ENCODE peak calls at places on chromosomes 4 and X, in four cellular contexts. K is K562, Y is WTC11, Q is HepG2. J is an unnamed sample.

GRCh38 chr4:2735869-2736268 is 20.3 kb downstream of the TNIP2 start:
- DNase-seq in K (no peak), Y (no peak), Q (no peak), J (no peak)

GRCh38 chr4:122772311-122772710 is 39.8 kb downstream of the BBS12 start:
- DNase-seq in K (no peak), Y (no peak), Q (no peak), J (no peak)

GRCh38 chr4:113355550-113356371 is 306.3 kb downstream of the ANK2 start:
- DNase-seq in K (peak), Y (no peak), Q (no peak), J (peak)

GRCh38 chr4:534576-535151 is 35.7 kb downstream of the PIGG start:
- DNase-seq in K (no peak), Y (no peak), Q (no peak), J (no peak)

GRCh38 chrX:115367455-115367854 is 77.9 kb downstream of the LUZP4 start:
- DNase-seq in K (no peak), Y (no peak), Q (no peak), J (no peak)

GRCh38 chrX:153871946-153872878 is 13.8 kb downstream of the L1CAM start:
- DNase-seq in K (no peak), Y (no peak), Q (no peak), J (no peak)

GRCh38 chr4:105471566-105472176 is 2.2 kb downstream of the PPA2 start:
- DNase-seq in K (peak), Y (peak), Q (peak), J (peak)

GRCh38 chr4:83360018-83360417 is 25.4 kb upstream of the HPSE start:
- DNase-seq in K (no peak), Y (no peak), Q (no peak), J (no peak)

GRCh38 chr4:40744218-40744617 is 5.5 kb upstream of the NSUN7 start:
- DNase-seq in K (no peak), Y (no peak), Q (no peak), J (no peak)

GRCh38 chr4:7546152-7546808 is 111.5 kb upstream of the PSAPL1 start:
- DNase-seq in K (no peak), Y (no peak), Q (no peak), J (no peak)

GRCh38 chr4:152348670-152349069 is 187.2 kb downstream of the FBXW7 start:
- DNase-seq in K (no peak), Y (no peak), Q (no peak), J (no peak)

GRCh38 chrX:10109695-10110094 is 47.1 kb upstream of the CLCN4 start:
- DNase-seq in K (no peak), Y (no peak), Q (no peak), J (no peak)

GRCh38 chrX:107716045-107716684 is 59.4 kb downstream of the TSC22D3 start:
- DNase-seq in K (no peak), Y (peak), Q (no peak), J (no peak)

GRCh38 chrX:46140272-46140671 is 404.9 kb downstream of the ZNF674 start:
- DNase-seq in K (no peak), Y (no peak), Q (no peak), J (no peak)

GRCh38 chr4:80420638-80421037 is 85.1 kb downstream of the CFAP299 start:
- DNase-seq in K (no peak), Y (no peak), Q (no peak), J (no peak)

GRCh38 chr4:54077812-54078211 is 13.4 kb upstream of the CHIC2 start:
- DNase-seq in K (no peak), Y (no peak), Q (no peak), J (no peak)

GRCh38 chrX:132694331-132694823 is 205.5 kb upstream of the MBNL3 start:
- DNase-seq in K (no peak), Y (no peak), Q (no peak), J (no peak)

GRCh38 chr4:74258949-74259348 is 49.3 kb upstream of the EPGN start:
- DNase-seq in K (peak), Y (no peak), Q (no peak), J (no peak)

GRCh38 chrX:77446029-77446585 is 1.1 kb upstream of the FGF16 start:
- DNase-seq in K (no peak), Y (peak), Q (no peak), J (no peak)

GRCh38 chr4:106659386-106659785 is 290.8 kb upstream of the GIMD1 start:
- DNase-seq in K (no peak), Y (no peak), Q (no peak), J (no peak)

GRCh38 chr4:30854566-30854965 is 134.4 kb downstream of the PCDH7 start:
- DNase-seq in K (no peak), Y (no peak), Q (no peak), J (no peak)

GRCh38 chrX:15849555-15849954 is 5.1 kb downstream of the AP1S2 start:
- DNase-seq in K (peak), Y (no peak), Q (no peak), J (no peak)

GRCh38 chr4:99082192-99082591 is 6.4 kb downstream of the ADH5 start:
- DNase-seq in K (no peak), Y (no peak), Q (no peak), J (no peak)

GRCh38 chr4:142365386-142365785 is 480.7 kb downstream of the INPP4B start:
- DNase-seq in K (no peak), Y (no peak), Q (no peak), J (no peak)

GRCh38 chrX:74450803-74451449 is 29.6 kb downstream of the SLC16A2 start:
- DNase-seq in K (no peak), Y (no peak), Q (no peak), J (no peak)

GRCh38 chr4:137685357-137685756 is 153.1 kb upstream of the PCDH18 start:
- DNase-seq in K (no peak), Y (no peak), Q (no peak), J (no peak)

DNA sequence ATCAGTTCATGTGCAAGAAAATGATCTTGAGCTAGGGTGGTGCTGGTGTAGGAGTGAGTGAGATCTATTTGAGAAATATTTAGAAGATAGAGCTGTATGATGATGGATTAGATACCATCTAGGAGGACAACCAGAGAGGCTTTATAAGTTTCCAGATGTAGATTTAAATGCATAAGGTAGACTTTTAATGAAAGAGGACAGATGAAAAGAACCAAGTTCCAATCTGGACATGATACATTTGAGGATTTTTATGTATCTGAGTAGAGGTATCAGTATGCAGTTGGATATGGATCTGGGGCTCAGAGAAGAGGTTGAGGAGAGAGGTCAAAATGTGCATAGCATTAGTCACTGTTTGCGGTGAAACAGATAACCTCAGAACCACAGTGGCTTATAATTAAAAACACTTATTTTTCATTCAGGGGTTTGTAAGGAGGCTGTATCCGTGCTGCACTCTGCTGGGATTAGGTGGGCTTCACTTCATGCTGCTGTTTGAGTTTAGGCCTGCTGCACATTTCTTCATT is 348.7 kb downstream of the BMPR1B start:
- DNase-seq in K (no peak), Y (no peak), Q (no peak), J (no peak)
- TF ChIP-seq TCF7 in K (no peak), Y (no peak), Q (no peak), J (no peak)

DNA sequence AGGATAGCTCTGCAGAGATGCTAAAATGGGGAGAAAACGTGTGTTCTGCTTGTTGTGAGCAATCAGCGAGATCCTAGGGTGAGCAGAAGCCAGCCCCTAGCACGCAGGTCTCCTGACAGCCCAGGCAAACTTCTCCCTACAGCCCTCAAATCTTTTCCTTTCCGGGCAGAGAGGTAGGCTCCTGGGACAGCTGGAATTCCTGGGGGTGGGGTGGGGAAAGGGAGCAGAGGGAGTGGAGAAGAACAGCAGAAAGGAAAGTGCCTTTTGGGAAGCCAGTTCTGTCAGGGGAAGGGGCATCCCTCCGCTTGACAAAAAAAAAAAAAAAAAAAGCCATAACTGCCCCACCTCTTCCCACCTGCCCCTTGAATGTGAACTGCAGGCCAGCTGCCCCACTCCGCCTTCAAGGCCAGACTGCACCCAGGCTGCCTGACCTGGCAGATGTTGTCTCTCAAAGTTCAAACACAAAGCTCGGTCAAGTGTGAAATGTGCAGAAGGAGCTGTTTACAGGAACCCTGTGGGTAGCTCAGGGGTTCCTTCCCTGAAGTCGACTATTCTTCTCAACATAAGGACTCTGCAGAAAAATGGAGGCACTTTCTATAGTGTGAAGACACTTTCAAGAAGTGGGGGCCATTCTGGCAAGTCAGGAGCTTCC is 16.4 kb downstream of the FGD1 start:
- DNase-seq in K (no peak), Y (peak), Q (no peak), J (no peak)
- TF ChIP-seq TCF7 in K (no peak), Y (no peak), Q (no peak), J (no peak)

GRCh38 chr4:36285784-36286480 is 4.5 kb downstream of the DTHD1 start:
- DNase-seq in K (no peak), Y (no peak), Q (no peak), J (peak)
- TF ChIP-seq TCF7 in K (no peak), Y (no peak), Q (no peak), J (peak)

GRCh38 chrX:22012051-22012450 is 20.1 kb upstream of the PHEX start:
- DNase-seq in K (no peak), Y (no peak), Q (no peak), J (no peak)

DNA sequence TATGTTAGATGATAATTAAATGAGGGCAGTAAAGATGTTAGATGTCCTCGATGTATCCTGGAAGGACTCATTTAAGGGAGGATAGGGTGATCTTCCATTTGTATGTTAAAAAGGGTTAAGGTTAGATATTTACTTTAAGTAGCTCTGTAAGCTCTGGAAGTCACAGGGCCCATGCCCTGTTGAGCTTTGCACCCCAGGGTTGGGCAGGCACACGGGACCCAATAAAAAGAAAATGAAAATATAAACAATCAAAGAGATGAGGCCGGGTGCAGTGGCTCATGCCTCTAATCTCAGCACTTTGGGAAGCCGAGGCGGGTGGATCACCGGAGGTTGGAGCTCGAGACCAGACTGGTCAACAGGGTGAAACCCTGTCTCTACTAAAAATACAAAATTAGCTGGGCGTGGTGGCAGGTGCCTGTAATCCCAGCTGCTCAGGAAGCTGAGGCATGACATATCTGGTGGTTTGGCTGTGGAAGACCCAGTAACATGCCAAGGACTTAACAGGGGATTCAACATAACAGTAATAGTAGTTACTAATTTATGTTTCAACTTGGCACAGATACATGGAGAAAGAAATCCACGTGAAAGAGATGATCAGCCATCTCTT is 16.9 kb upstream of the PHEX start:
- DNase-seq in K (no peak), Y (no peak), Q (no peak), J (no peak)
- TF ChIP-seq TCF7 in K (no peak), Y (no peak), Q (no peak), J (no peak)

GRCh38 chr4:112057479-112057878 is 87.8 kb upstream of the FAM241A start:
- DNase-seq in K (no peak), Y (no peak), Q (no peak), J (no peak)

GRCh38 chr4:112058433-112058832 is 86.8 kb upstream of the FAM241A start:
- DNase-seq in K (no peak), Y (no peak), Q (no peak), J (no peak)

GRCh38 chr4:112063260-112063659 is 82.0 kb upstream of the FAM241A start:
- DNase-seq in K (no peak), Y (no peak), Q (no peak), J (no peak)

GRCh38 chr4:112061418-112061817 is 83.8 kb upstream of the FAM241A start:
- DNase-seq in K (no peak), Y (peak), Q (no peak), J (no peak)

DNA sequence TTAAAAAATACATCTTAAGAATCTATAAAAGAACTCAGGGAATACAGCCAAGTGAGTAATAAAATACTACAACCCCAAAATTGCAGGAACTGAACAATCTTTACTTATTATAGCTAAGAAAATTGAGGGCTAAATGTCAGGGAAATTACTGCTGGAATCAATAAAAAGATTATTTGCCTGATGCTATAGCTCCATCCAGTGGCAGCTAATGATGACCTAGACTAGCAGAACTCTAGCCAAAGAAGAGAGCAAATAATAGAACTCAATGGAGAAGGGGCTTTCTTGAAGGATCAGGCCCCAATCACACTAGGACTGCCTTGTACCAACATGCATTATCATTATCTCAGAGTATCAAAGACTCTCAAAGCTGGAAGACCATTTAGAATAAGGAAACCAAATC is 85.0 kb upstream of the FAM241A start:
- DNase-seq in K (peak), Y (no peak), Q (peak), J (no peak)
- TF ChIP-seq TCF7 in K (no peak), Y (no peak), Q (no peak), J (no peak)